ENCODE peak calls at places on chromosome 13, in ten cellular contexts. J is T-cell; G is CD8-positive, alpha-beta memory T cell; V is suprapubic skin; I is NCI-H1417; B is EL; K is choroid plexus epithelial cell; Y is stimulated activated effector memory CD8-positive, alpha-beta T cell treated with anti-CD3 and anti-CD28 coated beads, Interleukin-12 subunit alpha, Interleukin-12 subunit beta, amount 100 ng/mL, for 72 hours; U is NCI-H510A; O is activated T-helper 1 cell treated with anti-CD3 and anti-CD28 coated beads, Interleukin-2, amount 50 U/mL, for 16 hours. E is an unnamed sample.

GRCh38 chr13:75838366-75839017 is 202.4 kb downstream of the LMO7 start:
- DNase-seq in K (no peak), B (no peak), G (no peak), I (no peak), O (no peak), V (peak; percentile 61), Y (no peak), J (no peak), U (peak; percentile 1), E (no peak)

GRCh38 chr13:99190147-99190985 is 10.3 kb upstream of the UBAC2 start:
- DNase-seq in Y (no peak), B (no peak), U (no peak), J (no peak), K (no peak), O (no peak), V (no peak), G (no peak), I (no peak), E (no peak)

GRCh38 chr13:20714161-20714560 is 10.7 kb downstream of the IL17D start:
- DNase-seq in Y (no peak), O (no peak), U (no peak), I (no peak), K (peak; percentile 22), J (no peak), V (no peak), G (no peak), B (peak; percentile 27), E (no peak)

GRCh38 chr13:75687145-75687763 is 51.1 kb downstream of the LMO7 start:
- DNase-seq in J (no peak), O (no peak), K (peak; percentile 83), Y (no peak), B (peak; percentile 57), I (no peak), U (no peak), V (no peak), G (no peak), E (no peak)

GRCh38 chr13:85650613-85651012 is 148.6 kb downstream of the SLITRK6 start:
- DNase-seq in U (no peak), J (no peak), G (no peak), K (peak; percentile 5), Y (no peak), I (no peak), V (no peak), B (no peak), O (no peak), E (no peak)

GRCh38 chr13:46168341-46168740 is 13.6 kb downstream of the LCP1 start:
- DNase-seq in O (no peak), U (no peak), I (no peak), J (no peak), Y (no peak), V (no peak), B (peak; percentile 11), G (peak; percentile 63), K (peak; percentile 55), E (no peak)

GRCh38 chr13:87535911-87536310 is 135.3 kb upstream of the SLITRK5 start:
- DNase-seq in K (no peak), G (no peak), I (no peak), O (no peak), U (no peak), V (no peak), Y (no peak), B (no peak), J (no peak), E (no peak)

GRCh38 chr13:52695856-52696255 is 43.2 kb downstream of the SUGT1 start:
- DNase-seq in U (no peak), J (no peak), Y (peak; percentile 51), V (no peak), I (no peak), O (no peak), K (peak; percentile 75), G (no peak), B (peak; percentile 5), E (peak; percentile 15)

GRCh38 chr13:43019811-43020210 is 3.6 kb upstream of the DNAJC15 start:
- DNase-seq in K (no peak), I (no peak), O (no peak), U (no peak), J (no peak), G (no peak), B (peak; percentile 16), V (no peak), Y (no peak), E (no peak)

GRCh38 chr13:91400094-91400462 is 1.7 kb downstream of the GPC5 start:
- DNase-seq in U (no peak), O (no peak), Y (no peak), J (no peak), K (no peak), I (no peak), G (no peak), V (no peak), B (no peak), E (peak; percentile 11)

GRCh38 chr13:113864303-113864890 is 521 bp upstream of the GAS6 start:
- DNase-seq in Y (no peak), V (peak; percentile 51), O (no peak), B (peak; percentile 49), I (peak; percentile 41), U (no peak), K (no peak), G (no peak), J (no peak), E (no peak)

GRCh38 chr13:44498969-44499368 is 77.2 kb downstream of the TSC22D1 start:
- DNase-seq in K (no peak), O (no peak), G (no peak), V (no peak), I (no peak), B (peak; percentile 4), Y (no peak), J (no peak), U (no peak), E (no peak)

E was measured in GM13976.